ENCODE peak calls at places on chromosomes 5 and 9, in ten cellular contexts. Z is NCI-H1092; E is suprapubic skin; K is NCI-H2029 treated with DMSO at 0.1 percent for 48 hours; L is MV-4-11; T is heart left ventricle; D is RKO; M is MCF 10A; G is stimulated activated CD4-positive, alpha-beta T cell treated with anti-CD3 and anti-CD28 coated beads, Interleukin-15, amount 100 ng/mL, for 1 hour; R is NCI-H1694 treated with DMSO at 0.1 percent for 48 hours. H is an unnamed sample.

GRCh38 chr5:1513326-1514026 is 10.3 kb downstream of the LPCAT1 start:
- DNase-seq in E (peak), D (no peak), R (no peak), G (no peak), Z (no peak), M (no peak), T (no peak), L (no peak), K (no peak), H (no peak)

GRCh38 chr9:137707361-137707760 is 88.6 kb downstream of the EHMT1 start:
- DNase-seq in D (no peak), T (no peak), L (no peak), K (no peak), G (no peak), E (no peak), M (no peak), R (no peak), Z (no peak), H (no peak)

GRCh38 chr5:157535042-157535865 is 40.3 kb downstream of the ADAM19 start:
- DNase-seq in M (no peak), T (peak), Z (no peak), R (no peak), D (no peak), G (no peak), K (no peak), L (no peak), E (no peak), H (no peak)

GRCh38 chr5:169121631-169122420 is 179.1 kb downstream of the SLIT3 start:
- DNase-seq in D (no peak), Z (no peak), M (no peak), T (no peak), R (no peak), K (no peak), E (no peak), G (no peak), L (no peak), H (no peak)

GRCh38 chr9:72467766-72468738 is 53.4 kb upstream of the TMC1 start:
- DNase-seq in T (no peak), L (no peak), Z (no peak), G (no peak), D (no peak), K (no peak), M (no peak), R (no peak), E (no peak), H (no peak)

GRCh38 chr9:111613436-111614040 is 14.1 kb upstream of the PTGR1 start:
- DNase-seq in R (no peak), K (no peak), T (no peak), D (no peak), E (no peak), L (no peak), Z (no peak), M (peak), G (no peak), H (no peak)

GRCh38 chr9:116387934-116388714 is 234.5 kb downstream of the PAPPA start:
- DNase-seq in T (no peak), R (no peak), K (no peak), M (no peak), G (no peak), E (no peak), L (no peak), D (no peak), Z (no peak), H (no peak)

GRCh38 chr5:368162-369084 is 46.9 kb downstream of the AHRR start:
- DNase-seq in L (peak), Z (no peak), D (no peak), G (no peak), R (no peak), T (no peak), K (no peak), E (peak), M (no peak), H (no peak)

GRCh38 chr9:93305497-93306020 is 121.6 kb downstream of the WNK2 start:
- DNase-seq in D (no peak), E (peak), T (no peak), G (no peak), Z (no peak), L (no peak), K (no peak), M (no peak), R (peak), H (no peak)

GRCh38 chr5:95841914-95842812 is 19.6 kb upstream of the GLRX start:
- DNase-seq in T (no peak), R (no peak), D (no peak), Z (no peak), E (no peak), G (no peak), L (no peak), K (no peak), M (peak), H (no peak)

GRCh38 chr9:84145031-84145430 is 164.4 kb downstream of the RMI1 start:
- DNase-seq in G (no peak), K (no peak), D (no peak), T (no peak), Z (no peak), M (no peak), E (no peak), R (no peak), L (no peak), H (no peak)

GRCh38 chr9:121858788-121859187 is 207.4 kb downstream of the DAB2IP start:
- DNase-seq in G (no peak), T (no peak), E (no peak), R (no peak), L (no peak), M (no peak), K (no peak), Z (no peak), D (no peak), H (no peak)

GRCh38 chr5:172644229-172644628 is 3.2 kb downstream of the NEURL1B start:
- DNase-seq in K (no peak), T (no peak), M (no peak), Z (no peak), D (no peak), L (no peak), E (no peak), R (no peak), G (no peak), H (no peak)

GRCh38 chr9:70935856-70936255 is 185.6 kb downstream of the TRPM3 start:
- DNase-seq in L (no peak), G (no peak), E (no peak), K (no peak), Z (no peak), R (no peak), M (no peak), D (no peak), T (no peak), H (no peak)

GRCh38 chr9:137411260-137411659 is 11.7 kb downstream of the EXD3 start:
- DNase-seq in D (no peak), T (no peak), M (peak), R (no peak), E (no peak), K (no peak), G (no peak), L (no peak), Z (no peak), H (no peak)

GRCh38 chr5:68354315-68354714 is 138.8 kb downstream of the PIK3R1 start:
- DNase-seq in G (no peak), R (no peak), T (no peak), K (no peak), L (peak), M (no peak), D (no peak), Z (no peak), E (no peak), H (no peak)

GRCh38 chr9:34157898-34158297 is 20.9 kb upstream of the UBAP1 start:
- DNase-seq in G (no peak), R (no peak), M (no peak), L (no peak), K (no peak), Z (no peak), D (no peak), E (no peak), T (no peak), H (no peak)

GRCh38 chr9:111945216-111945615 is 48.6 kb downstream of the UGCG start:
- DNase-seq in Z (no peak), D (no peak), K (no peak), E (no peak), L (peak), G (no peak), R (no peak), M (no peak), T (no peak), H (no peak)

GRCh38 chr9:34989946-34990635 is 546 bp downstream of the DNAJB5 start:
- DNase-seq in G (no peak), Z (peak), E (peak), D (peak), M (no peak), R (no peak), K (no peak), L (no peak), T (peak), H (peak)